ENCODE peak calls at places on chromosomes 11 and 22, in six cellular contexts. C is body of pancreas, U is H1, H is SJCRH30, N is cardiac muscle cell, E is psoas muscle. A is an unnamed sample.

GRCh38 chr22:22196018-22196533 is 48.5 kb upstream of the VPREB1 start:
- DNase-seq in C (no peak), U (no peak), H (no peak), N (no peak), E (peak; percentile 25), A (no peak)

GRCh38 chr11:6615882-6616585 is 3.2 kb downstream of the TPP1 start:
- DNase-seq in C (no peak), U (no peak), H (no peak), N (no peak), E (no peak), A (no peak)

GRCh38 chr11:17382046-17382728 is 6.3 kb downstream of the KCNJ11 start:
- DNase-seq in C (no peak), U (no peak), H (no peak), N (no peak), E (no peak), A (no peak)

GRCh38 chr11:6320411-6321207 is at the start of gene CAVIN3:
- DNase-seq in C (peak; percentile 79), U (peak; percentile 81), H (no peak), N (peak; percentile 59), E (peak; percentile 92), A (no peak)

GRCh38 chr11:47847892-47848635 is at the start of gene NUP160:
- DNase-seq in C (peak; percentile 84), U (peak; percentile 95), H (peak; percentile 76), N (peak; percentile 82), E (peak; percentile 92), A (peak; percentile 84)

GRCh38 chr11:75429902-75430691 is 2.9 kb downstream of the KLHL35 start:
- DNase-seq in C (peak; percentile 68), U (peak; percentile 68), H (no peak), N (peak; percentile 83), E (peak; percentile 80), A (no peak)

GRCh38 chr11:116871248-116871647 is 33.8 kb upstream of the APOA1 start:
- DNase-seq in C (no peak), U (no peak), H (no peak), N (no peak), E (no peak), A (no peak)

GRCh38 chr11:12042215-12042676 is 33.8 kb upstream of the DKK3 start:
- DNase-seq in C (no peak), U (no peak), H (peak; percentile 16), N (no peak), E (no peak), A (no peak)

GRCh38 chr11:8294251-8294935 is 30.7 kb upstream of the LMO1 start:
- DNase-seq in C (no peak), U (peak; percentile 31), H (no peak), N (no peak), E (no peak), A (no peak)

GRCh38 chr22:49970528-49971231 is 10.1 kb downstream of the PIM3 start:
- DNase-seq in C (peak; percentile 97), U (peak; percentile 70), H (peak; percentile 90), N (peak; percentile 78), E (peak; percentile 98), A (peak; percentile 35)

GRCh38 chr22:23565288-23565941 is 14.7 kb downstream of the IGLL1 start:
- DNase-seq in C (no peak), U (peak; percentile 76), H (no peak), N (peak; percentile 64), E (peak; percentile 22), A (peak; percentile 72)

GRCh38 chr11:96472085-96472484 is 82.3 kb downstream of the JRKL start:
- DNase-seq in C (no peak), U (no peak), H (peak; percentile 13), N (no peak), E (no peak), A (no peak)

GRCh38 chr11:45096636-45097035 is 49.8 kb upstream of the PRDM11 start:
- DNase-seq in C (no peak), U (peak; percentile 22), H (no peak), N (no peak), E (no peak), A (no peak)

GRCh38 chr11:503179-503981 is 3.7 kb downstream of the RNH1 start:
- DNase-seq in C (peak; percentile 62), U (no peak), H (no peak), N (no peak), E (peak; percentile 77), A (no peak)

GRCh38 chr11:96156379-96156722 is 186.6 kb downstream of the MAML2 start:
- DNase-seq in C (no peak), U (no peak), H (no peak), N (no peak), E (no peak), A (peak; percentile 15)

GRCh38 chr22:36562261-36562835 is 33.4 kb upstream of the EIF3D start:
- DNase-seq in C (no peak), U (no peak), H (peak; percentile 38), N (no peak), E (no peak), A (no peak)

GRCh38 chr22:43580351-43580750 is 168.5 kb downstream of the MPPED1 start:
- DNase-seq in C (no peak), U (no peak), H (no peak), N (no peak), E (no peak), A (no peak)

GRCh38 chr11:9330387-9331384 is 16.3 kb upstream of the TMEM41B start:
- DNase-seq in C (no peak), U (no peak), H (peak; percentile 28), N (no peak), E (no peak), A (no peak)

GRCh38 chr11:112161012-112161411 is 2.9 kb downstream of the IL18 start:
- DNase-seq in C (no peak), U (no peak), H (no peak), N (no peak), E (no peak), A (no peak)

GRCh38 chr11:75760710-75761493 is 7.7 kb upstream of the DGAT2 start:
- DNase-seq in C (no peak), U (no peak), H (no peak), N (no peak), E (no peak), A (no peak)

GRCh38 chr11:7418061-7418460 is 67.2 kb upstream of the OLFML1 start:
- DNase-seq in C (no peak), U (no peak), H (no peak), N (no peak), E (no peak), A (no peak)

DNA sequence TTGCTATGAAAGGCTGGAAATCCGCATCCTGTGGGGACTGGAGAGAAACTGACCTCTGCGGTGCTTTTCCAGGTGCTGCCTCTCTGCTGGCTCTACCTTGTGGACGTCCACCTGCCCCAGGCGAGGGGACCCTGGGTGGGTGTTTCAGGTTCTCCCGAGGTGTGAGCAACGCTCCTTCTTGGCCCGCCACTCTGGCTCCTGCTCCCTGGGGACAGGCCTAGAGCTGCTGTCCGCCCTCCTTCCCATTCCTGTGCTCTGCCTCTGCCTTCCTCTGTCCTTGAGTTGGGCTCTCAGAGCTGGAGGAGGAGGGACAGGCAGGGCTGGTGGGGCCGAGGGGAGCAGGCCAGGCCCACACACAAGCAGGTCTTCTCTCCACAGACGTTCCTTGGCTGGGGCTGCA is 1115.1 kb downstream of the BRD1 start:
- DNase-seq in C (no peak), U (no peak), H (no peak), N (no peak), E (peak; percentile 36), A (no peak)
- H3K9me3 ChIP-seq in C (no peaks in the 10 kb centered on the region), U (no peaks in the 10 kb centered on the region), H (no peaks in the 10 kb centered on the region), N (no peaks in the 10 kb centered on the region), E (no peaks in the 10 kb centered on the region), A (peaks cover 3% of the 10 kb centered on the region)

GRCh38 chr11:93536346-93536871 is 6.8 kb downstream of the SMCO4 start:
- DNase-seq in C (no peak), U (no peak), H (no peak), N (no peak), E (no peak), A (no peak)

GRCh38 chr11:93541154-93541553 is 2.0 kb downstream of the SMCO4 start:
- DNase-seq in C (no peak), U (no peak), H (no peak), N (no peak), E (no peak), A (no peak)

GRCh38 chr11:93540337-93540736 is 2.9 kb downstream of the SMCO4 start:
- DNase-seq in C (no peak), U (no peak), H (no peak), N (no peak), E (no peak), A (no peak)

GRCh38 chr11:93537767-93538261 is 5.4 kb downstream of the SMCO4 start:
- DNase-seq in C (peak; percentile 62), U (no peak), H (no peak), N (no peak), E (peak; percentile 54), A (no peak)

GRCh38 chr11:93537022-93537421 is 6.2 kb downstream of the SMCO4 start:
- DNase-seq in C (peak; percentile 55), U (no peak), H (no peak), N (no peak), E (peak; percentile 64), A (no peak)
- H3K36me3 ChIP-seq in C (no peaks in the 10 kb centered on the region), U (no peaks in the 10 kb centered on the region), H (no peaks in the 10 kb centered on the region), N (no peaks in the 10 kb centered on the region), E (no peaks in the 10 kb centered on the region), A (no peaks in the 10 kb centered on the region)

GRCh38 chr11:84552791-84553190 is 1074.4 kb downstream of the DLG2 start:
- DNase-seq in C (no peak), U (no peak), H (no peak), N (no peak), E (no peak), A (no peak)

GRCh38 chr11:84563356-84563755 is 1063.8 kb downstream of the DLG2 start:
- DNase-seq in C (no peak), U (no peak), H (no peak), N (no peak), E (no peak), A (no peak)

DNA sequence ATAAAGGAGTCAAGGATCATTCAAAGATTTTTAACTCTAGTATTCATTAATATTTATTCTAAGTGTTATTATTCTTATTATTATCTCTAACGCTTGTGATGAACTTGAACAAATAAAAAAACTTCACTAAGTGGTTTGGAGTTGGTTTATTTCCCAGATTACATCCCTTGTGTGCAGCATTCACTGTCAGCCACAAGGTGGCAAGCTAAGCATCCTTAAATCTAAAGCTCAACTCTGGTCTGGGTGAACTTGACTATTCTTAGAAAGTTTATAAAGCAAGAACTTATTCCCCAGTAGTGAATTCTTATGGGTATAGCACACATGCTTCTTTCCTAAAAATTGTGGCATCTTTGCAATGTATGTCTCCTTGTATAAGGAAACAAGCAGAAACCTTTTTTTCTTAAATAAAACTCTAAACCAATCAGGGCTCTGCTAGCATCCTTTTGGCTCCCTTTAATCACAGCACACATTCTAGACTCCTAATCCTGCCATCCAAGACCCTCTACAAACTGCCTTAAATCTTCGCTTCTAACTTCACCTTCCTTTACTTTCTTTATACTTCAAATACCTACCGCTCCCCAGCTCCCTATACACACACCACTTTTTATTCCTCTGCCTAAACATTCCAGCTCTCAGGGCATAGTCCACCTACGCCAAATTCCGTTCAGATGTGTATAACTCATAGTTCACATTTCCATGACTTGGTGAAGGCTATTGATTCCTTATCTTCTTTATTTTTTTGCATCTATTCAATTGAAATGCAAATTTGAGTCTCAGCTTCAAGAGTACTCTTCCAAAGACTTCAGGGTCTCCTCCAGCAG is 1068.8 kb downstream of the DLG2 start:
- DNase-seq in C (peak; percentile 67), U (no peak), H (peak; percentile 78), N (peak; percentile 66), E (no peak), A (peak; percentile 35)
- H3K9me3 ChIP-seq in C (no peaks in the 10 kb centered on the region), U (no peaks in the 10 kb centered on the region), H (no peaks in the 10 kb centered on the region), N (no peaks in the 10 kb centered on the region), E (no peaks in the 10 kb centered on the region), A (no peaks in the 10 kb centered on the region)

DNA sequence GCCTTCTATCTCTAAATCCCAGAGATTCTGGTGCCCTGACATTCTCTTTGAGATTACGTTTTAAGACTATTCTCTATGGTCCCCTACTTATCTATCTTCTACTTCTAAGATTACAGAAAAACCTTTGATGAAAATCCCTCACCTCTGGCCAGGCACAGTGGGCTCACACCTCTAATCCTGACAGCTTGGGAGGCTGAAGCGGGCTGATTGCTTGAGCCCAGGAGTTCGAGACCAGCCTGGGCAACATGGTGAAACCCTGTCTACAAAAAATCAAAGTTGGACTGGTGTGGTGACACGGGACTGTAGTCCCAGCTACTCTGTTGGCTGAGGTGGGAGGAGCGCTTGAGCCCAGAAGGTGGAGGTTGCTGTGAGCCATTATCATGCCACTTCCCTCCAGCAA is 14.4 kb downstream of the NUP98 start:
- DNase-seq in C (no peak), U (no peak), H (no peak), N (no peak), E (no peak), A (no peak)
- H3K36me3 ChIP-seq in C (peaks cover 7% of the 10 kb centered on the region), U (peaks cover 5% of the 10 kb centered on the region), H (peaks cover 64% of the 10 kb centered on the region), N (peaks cover 14% of the 10 kb centered on the region), E (peaks cover 8% of the 10 kb centered on the region), A (peaks cover 62% of the 10 kb centered on the region)